ENCODE peak calls at places on chromosomes 4 and X, in five cellular contexts. I is T-helper 9 cell; U is iPS DF 6.9; C is Caki2; P is stimulated activated CD4-positive, alpha-beta T cell treated with anti-CD3 and anti-CD28 coated beads, Interleukin-1b, Interleukin-23, amount 100 ng/mL, for 1 hour. L is an unnamed sample.

GRCh38 chrX:13669246-13669689 is 16.3 kb downstream of the TCEANC start:
- DNase-seq in C (peak; percentile 98), U (no peak), I (peak; percentile 23), P (no peak), L (no peak)

GRCh38 chr4:7361256-7361655 is 73.5 kb downstream of the PSAPL1 start:
- DNase-seq in C (no peak), P (no peak), U (no peak), I (no peak), L (no peak)

GRCh38 chrX:123695242-123695641 is 37.6 kb downstream of the THOC2 start:
- DNase-seq in U (no peak), P (no peak), C (no peak), I (no peak), L (no peak)

GRCh38 chr4:60794372-60794771 is 405.8 kb upstream of the ADGRL3 start:
- DNase-seq in C (no peak), U (no peak), P (no peak), I (no peak), L (no peak)

GRCh38 chr4:3683077-3683743 is 83.0 kb upstream of the ADRA2C start:
- DNase-seq in C (no peak), I (no peak), U (no peak), P (no peak), L (no peak)

GRCh38 chr4:177427097-177427665 is 15.1 kb downstream of the AGA start:
- DNase-seq in P (no peak), U (no peak), C (no peak), I (no peak), L (no peak)

GRCh38 chr4:135238940-135239339 is 1037.4 kb upstream of the PABPC4L start:
- DNase-seq in I (no peak), C (no peak), U (no peak), P (no peak), L (no peak)

GRCh38 chrX:129145382-129145781 is 377.9 kb downstream of the SMARCA1 start:
- DNase-seq in P (no peak), I (no peak), U (no peak), C (no peak), L (no peak)

GRCh38 chrX:140318306-140318705 is 186.6 kb downstream of the SOX3 start:
- DNase-seq in I (no peak), P (no peak), U (no peak), C (no peak), L (no peak)

GRCh38 chr4:44121210-44121609 is 327.4 kb downstream of the KCTD8 start:
- DNase-seq in I (no peak), P (no peak), U (no peak), C (no peak), L (no peak)

GRCh38 chrX:75609361-75609760 is 86.5 kb upstream of the ZDHHC15 start:
- DNase-seq in C (no peak), P (no peak), I (no peak), U (no peak), L (no peak)

GRCh38 chr4:20520901-20521300 is 179.4 kb upstream of the PACRGL start:
- DNase-seq in C (no peak), U (no peak), P (no peak), I (no peak), L (no peak)

GRCh38 chr4:170497105-170497504 is 407.3 kb upstream of the AADAT start:
- DNase-seq in C (no peak), P (no peak), I (no peak), U (no peak), L (no peak)

GRCh38 chr4:26015133-26015651 is 101.2 kb downstream of the SMIM20 start:
- DNase-seq in C (no peak), P (no peak), I (no peak), U (no peak), L (peak; percentile 33)

GRCh38 chr4:123995939-123996338 is 599.3 kb downstream of the SPRY1 start:
- DNase-seq in I (no peak), U (no peak), P (no peak), C (peak; percentile 55), L (no peak)

GRCh38 chr4:49032440-49033161 is 46.5 kb downstream of the CWH43 start:
- DNase-seq in U (no peak), P (no peak), C (peak; percentile 25), I (no peak), L (no peak)

GRCh38 chr4:88320780-88321373 is 36.5 kb upstream of the PPM1K start:
- DNase-seq in U (no peak), P (no peak), I (no peak), C (peak; percentile 52), L (no peak)

GRCh38 chr4:176791591-176792347 is 953 bp downstream of the VEGFC start:
- DNase-seq in U (no peak), P (no peak), C (peak; percentile 51), I (no peak), L (no peak)